ENCODE peak calls at places on chromosomes 12 and 14, in nine cellular contexts. One of them, this sample, is unnamed.

GRCh38 chr12:130835011-130835410 is 4.0 kb downstream of the STX2 start:
- DNase-seq in heart right ventricle: no peak
- DNase-seq in Panc1: no peak
- DNase-seq in mesothelial cell of epicardium: no peak
- DNase-seq in esophagus muscularis mucosa: no peak
- DNase-seq in GM12864: no peak
- DNase-seq in endothelial cell: no peak
- DNase-seq in GM06990: no peak
- DNase-seq in lower lobe of right lung: no peak
- DNase-seq in this sample: peak; percentile 24

GRCh38 chr12:24379493-24379892 is 430.0 kb upstream of the SOX5 start:
- DNase-seq in mesothelial cell of epicardium: no peak
- DNase-seq in heart right ventricle: no peak
- DNase-seq in GM12864: no peak
- DNase-seq in Panc1: no peak
- DNase-seq in GM06990: no peak
- DNase-seq in esophagus muscularis mucosa: no peak
- DNase-seq in lower lobe of right lung: no peak
- DNase-seq in endothelial cell: no peak
- DNase-seq in this sample: no peak

GRCh38 chr12:82314406-82314892 is 43.7 kb downstream of the CCDC59 start:
- DNase-seq in GM12864: no peak
- DNase-seq in heart right ventricle: no peak
- DNase-seq in lower lobe of right lung: peak; percentile 62
- DNase-seq in Panc1: no peak
- DNase-seq in esophagus muscularis mucosa: no peak
- DNase-seq in endothelial cell: peak; percentile 26
- DNase-seq in mesothelial cell of epicardium: no peak
- DNase-seq in GM06990: no peak
- DNase-seq in this sample: no peak

GRCh38 chr12:38931461-38931860 is 26.1 kb upstream of the CPNE8 start:
- DNase-seq in GM12864: no peak
- DNase-seq in GM06990: no peak
- DNase-seq in heart right ventricle: no peak
- DNase-seq in lower lobe of right lung: no peak
- DNase-seq in Panc1: no peak
- DNase-seq in esophagus muscularis mucosa: no peak
- DNase-seq in endothelial cell: no peak
- DNase-seq in mesothelial cell of epicardium: no peak
- DNase-seq in this sample: no peak

GRCh38 chr14:68084256-68084655 is 264.7 kb downstream of the RAD51B start:
- DNase-seq in esophagus muscularis mucosa: no peak
- DNase-seq in endothelial cell: no peak
- DNase-seq in mesothelial cell of epicardium: no peak
- DNase-seq in lower lobe of right lung: no peak
- DNase-seq in Panc1: no peak
- DNase-seq in GM12864: no peak
- DNase-seq in GM06990: no peak
- DNase-seq in heart right ventricle: no peak
- DNase-seq in this sample: no peak

GRCh38 chr14:87156878-87157277 is 836.1 kb downstream of the GALC start:
- DNase-seq in esophagus muscularis mucosa: no peak
- DNase-seq in heart right ventricle: no peak
- DNase-seq in lower lobe of right lung: no peak
- DNase-seq in GM12864: no peak
- DNase-seq in Panc1: no peak
- DNase-seq in GM06990: no peak
- DNase-seq in mesothelial cell of epicardium: no peak
- DNase-seq in endothelial cell: no peak
- DNase-seq in this sample: no peak

GRCh38 chr14:23069413-23069806 is 12.1 kb upstream of the CDH24 start:
- DNase-seq in endothelial cell: no peak
- DNase-seq in GM12864: no peak
- DNase-seq in esophagus muscularis mucosa: no peak
- DNase-seq in heart right ventricle: no peak
- DNase-seq in Panc1: no peak
- DNase-seq in lower lobe of right lung: no peak
- DNase-seq in mesothelial cell of epicardium: no peak
- DNase-seq in GM06990: no peak
- DNase-seq in this sample: no peak

GRCh38 chr12:68075416-68075815 is 84.1 kb downstream of the IFNG start:
- DNase-seq in mesothelial cell of epicardium: no peak
- DNase-seq in GM12864: no peak
- DNase-seq in lower lobe of right lung: no peak
- DNase-seq in GM06990: no peak
- DNase-seq in endothelial cell: no peak
- DNase-seq in Panc1: no peak
- DNase-seq in heart right ventricle: no peak
- DNase-seq in esophagus muscularis mucosa: no peak
- DNase-seq in this sample: no peak

GRCh38 chr14:61730756-61731373 is 31.4 kb upstream of the SNAPC1 start:
- DNase-seq in esophagus muscularis mucosa: no peak
- DNase-seq in GM06990: no peak
- DNase-seq in heart right ventricle: no peak
- DNase-seq in lower lobe of right lung: no peak
- DNase-seq in Panc1: no peak
- DNase-seq in mesothelial cell of epicardium: no peak
- DNase-seq in GM12864: no peak
- DNase-seq in endothelial cell: no peak
- DNase-seq in this sample: no peak
- TF ChIP-seq CTCF in esophagus muscularis mucosa: peak; percentile 45
- TF ChIP-seq CTCF in GM06990: peak; percentile 34
- TF ChIP-seq CTCF in heart right ventricle: peak; percentile 73
- TF ChIP-seq CTCF in lower lobe of right lung: peak; percentile 52
- TF ChIP-seq CTCF in Panc1: peak; percentile 29
- TF ChIP-seq CTCF in mesothelial cell of epicardium: peak; percentile 38
- TF ChIP-seq CTCF in GM12864: peak; percentile 24
- TF ChIP-seq CTCF in endothelial cell: peak; percentile 17
- TF ChIP-seq CTCF in this sample: peak; percentile 49

GRCh38 chr12:105504286-105504685 is 173.8 kb downstream of the C12orf75 start:
- DNase-seq in mesothelial cell of epicardium: no peak
- DNase-seq in esophagus muscularis mucosa: peak; percentile 31
- DNase-seq in endothelial cell: no peak
- DNase-seq in GM12864: no peak
- DNase-seq in Panc1: no peak
- DNase-seq in heart right ventricle: no peak
- DNase-seq in GM06990: no peak
- DNase-seq in lower lobe of right lung: no peak
- DNase-seq in this sample: no peak
- TF ChIP-seq CTCF in mesothelial cell of epicardium: no peak
- TF ChIP-seq CTCF in esophagus muscularis mucosa: no peak
- TF ChIP-seq CTCF in endothelial cell: no peak
- TF ChIP-seq CTCF in GM12864: peak; percentile 37
- TF ChIP-seq CTCF in Panc1: peak; percentile 15
- TF ChIP-seq CTCF in heart right ventricle: no peak
- TF ChIP-seq CTCF in GM06990: peak; percentile 38
- TF ChIP-seq CTCF in lower lobe of right lung: no peak
- TF ChIP-seq CTCF in this sample: no peak

GRCh38 chr12:15428632-15429031 is 106.3 kb downstream of the PTPRO start:
- DNase-seq in Panc1: no peak
- DNase-seq in esophagus muscularis mucosa: no peak
- DNase-seq in GM12864: no peak
- DNase-seq in heart right ventricle: no peak
- DNase-seq in lower lobe of right lung: no peak
- DNase-seq in GM06990: no peak
- DNase-seq in mesothelial cell of epicardium: no peak
- DNase-seq in endothelial cell: no peak
- DNase-seq in this sample: no peak
- TF ChIP-seq CTCF in Panc1: no peak
- TF ChIP-seq CTCF in esophagus muscularis mucosa: no peak
- TF ChIP-seq CTCF in GM12864: no peak
- TF ChIP-seq CTCF in heart right ventricle: no peak
- TF ChIP-seq CTCF in lower lobe of right lung: no peak
- TF ChIP-seq CTCF in GM06990: no peak
- TF ChIP-seq CTCF in mesothelial cell of epicardium: no peak
- TF ChIP-seq CTCF in endothelial cell: peak; percentile 16
- TF ChIP-seq CTCF in this sample: no peak

DNA sequence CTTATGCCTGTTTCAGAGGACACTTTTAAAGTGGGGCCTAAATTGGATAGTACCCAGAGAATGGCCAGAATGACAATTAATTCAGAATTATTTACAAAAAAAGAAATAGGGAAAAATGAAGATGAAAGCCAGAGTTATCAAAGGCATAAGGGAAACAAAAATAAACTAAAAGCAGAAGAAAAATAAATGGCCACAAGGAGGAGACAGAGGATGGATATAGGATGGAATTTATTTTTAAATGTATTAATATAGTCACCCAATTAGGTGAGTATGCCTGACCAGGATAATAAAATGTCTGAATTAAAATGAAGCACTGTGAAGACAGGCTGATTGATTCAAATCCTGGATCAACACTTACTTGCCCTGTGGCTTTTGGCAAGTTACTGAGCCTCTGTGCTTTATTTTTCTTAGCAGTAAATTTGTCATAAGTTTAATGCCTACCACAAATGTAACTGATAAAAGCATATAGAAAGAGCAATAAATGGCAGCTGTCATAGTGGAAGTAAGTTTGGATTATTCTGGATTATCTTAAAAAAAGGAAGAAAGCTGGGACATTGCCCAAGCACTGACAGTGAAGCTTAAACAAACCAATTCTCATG is 3.4 kb downstream of the CLEC9A start:
- DNase-seq in GM12864: no peak
- DNase-seq in heart right ventricle: no peak
- DNase-seq in lower lobe of right lung: no peak
- DNase-seq in GM06990: no peak
- DNase-seq in esophagus muscularis mucosa: no peak
- DNase-seq in Panc1: no peak
- DNase-seq in mesothelial cell of epicardium: no peak
- DNase-seq in endothelial cell: no peak
- DNase-seq in this sample: no peak
- TF ChIP-seq CTCF in GM12864: peak; percentile 32
- TF ChIP-seq CTCF in heart right ventricle: peak; percentile 81
- TF ChIP-seq CTCF in lower lobe of right lung: peak; percentile 54
- TF ChIP-seq CTCF in GM06990: peak; percentile 42
- TF ChIP-seq CTCF in esophagus muscularis mucosa: peak; percentile 48
- TF ChIP-seq CTCF in Panc1: peak; percentile 56
- TF ChIP-seq CTCF in mesothelial cell of epicardium: peak; percentile 74
- TF ChIP-seq CTCF in endothelial cell: peak; percentile 88
- TF ChIP-seq CTCF in this sample: peak; percentile 70